ENCODE peak calls at places on chromosomes 4 and X, in five cellular contexts. N is IMR-90, O is HepG2, X is K562, U is H1. V is an unnamed sample.

GRCh38 chrX:11421816-11422528 is 128.8 kb downstream of the AMELX start:
- DNase-seq in N (no peak), U (no peak), X (no peak), O (no peak), V (no peak)

GRCh38 chr4:71377561-71377960 is 38.7 kb downstream of the SLC4A4 start:
- DNase-seq in N (peak; percentile 95), X (no peak), O (no peak), U (no peak), V (peak; percentile 2)

GRCh38 chr4:26051278-26051677 is 137.3 kb downstream of the SMIM20 start:
- DNase-seq in X (no peak), U (no peak), N (no peak), O (no peak), V (no peak)

GRCh38 chr4:7759221-7759620 is 180.4 kb downstream of the AFAP1 start:
- DNase-seq in N (no peak), X (no peak), U (no peak), O (no peak), V (no peak)

GRCh38 chr4:85050736-85051135 is 84.2 kb upstream of the WDFY3 start:
- DNase-seq in N (no peak), X (no peak), O (no peak), U (no peak), V (no peak)

GRCh38 chr4:86640469-86640868 is 46.4 kb downstream of the PTPN13 start:
- DNase-seq in X (no peak), U (no peak), N (peak; percentile 61), O (no peak), V (no peak)

GRCh38 chr4:19478791-19479190 is 772.9 kb upstream of the SLIT2 start:
- DNase-seq in N (peak; percentile 81), O (no peak), X (no peak), U (no peak), V (no peak)

GRCh38 chr4:21012851-21013331 is 312.6 kb downstream of the PACRGL start:
- DNase-seq in O (no peak), U (no peak), X (no peak), N (no peak), V (no peak)

GRCh38 chr4:158884280-158884679 is 115.5 kb downstream of the FNIP2 start:
- DNase-seq in O (no peak), U (no peak), N (no peak), X (no peak), V (no peak)

GRCh38 chrX:10017866-10018265 is 50.7 kb downstream of the CLDN34 start:
- DNase-seq in N (peak; percentile 65), U (no peak), X (no peak), O (peak; percentile 81), V (peak; percentile 72)

GRCh38 chr4:18042754-18043153 is 21.2 kb upstream of the LCORL start:
- DNase-seq in X (no peak), O (no peak), N (no peak), U (no peak), V (no peak)

GRCh38 chrX:47584714-47585113 is 2.5 kb downstream of the TIMP1 start:
- DNase-seq in U (no peak), O (no peak), X (no peak), N (no peak), V (no peak)

GRCh38 chr4:76002176-76002575 is 5.1 kb downstream of the CXCL9 start:
- DNase-seq in O (no peak), U (no peak), N (peak; percentile 26), X (no peak), V (no peak)

GRCh38 chrX:138711399-138712347 is at the start of gene FGF13:
- DNase-seq in X (no peak), U (peak; percentile 60), N (no peak), O (peak; percentile 0), V (peak; percentile 24)

GRCh38 chr4:23022032-23022431 is 329.3 kb downstream of the GBA3 start:
- DNase-seq in O (no peak), X (no peak), N (peak; percentile 9), U (no peak), V (peak; percentile 20)

GRCh38 chrX:13007519-13008188 is 32.7 kb downstream of the TMSB4X start:
- DNase-seq in O (no peak), U (no peak), X (no peak), N (peak; percentile 33), V (no peak)

GRCh38 chr4:66741081-66741480 is 804.2 kb downstream of the CENPC start:
- DNase-seq in N (no peak), O (no peak), U (no peak), X (no peak), V (no peak)

GRCh38 chrX:31353095-31353494 is 281.3 kb upstream of the FTHL17 start:
- DNase-seq in X (no peak), O (no peak), N (peak; percentile 62), U (no peak), V (no peak)

GRCh38 chrX:150306002-150306401 is 57.1 kb upstream of the MAMLD1 start:
- DNase-seq in N (no peak), U (no peak), O (no peak), X (no peak), V (no peak)

GRCh38 chr4:156976147-156976546 is 4.5 kb upstream of the PDGFC start:
- DNase-seq in X (no peak), U (no peak), N (peak; percentile 87), O (no peak), V (no peak)

GRCh38 chr4:1194028-1194900 is 21.9 kb upstream of the SPON2 start:
- DNase-seq in U (peak; percentile 52), N (peak; percentile 49), O (no peak), X (no peak), V (no peak)

GRCh38 chrX:80876877-80877276 is 67.2 kb upstream of the BRWD3 start:
- DNase-seq in N (peak; percentile 44), X (no peak), U (no peak), O (peak; percentile 7), V (peak; percentile 45)

GRCh38 chrX:118824173-118824782 is 654 bp downstream of the ZCCHC12 start:
- DNase-seq in N (no peak), O (no peak), X (peak; percentile 25), U (peak; percentile 50), V (no peak)

GRCh38 chrX:43813319-43813718 is 68.9 kb downstream of the MAOB start:
- DNase-seq in O (no peak), U (no peak), N (no peak), X (no peak), V (no peak)

GRCh38 chr4:12399781-12400180 is 971.1 kb upstream of the HS3ST1 start:
- DNase-seq in U (no peak), X (no peak), O (no peak), N (no peak), V (no peak)

GRCh38 chr4:20520901-20521300 is 179.4 kb upstream of the PACRGL start:
- DNase-seq in U (no peak), X (no peak), N (peak; percentile 62), O (no peak), V (no peak)

GRCh38 chrX:129755779-129756650 is 17.2 kb downstream of the XPNPEP2 start:
- DNase-seq in N (no peak), U (no peak), O (no peak), X (peak; percentile 24), V (no peak)

GRCh38 chr4:8294775-8295174 is 25.2 kb downstream of the HTRA3 start:
- DNase-seq in U (no peak), N (no peak), X (no peak), O (no peak), V (no peak)

GRCh38 chr4:170011921-170012628 is 14.1 kb downstream of the MFAP3L start:
- DNase-seq in U (peak; percentile 23), X (no peak), O (no peak), N (no peak), V (no peak)

GRCh38 chrX:73478961-73479360 is 32.1 kb downstream of the CDX4 start:
- DNase-seq in O (peak; percentile 4), N (no peak), X (no peak), U (no peak), V (no peak)

GRCh38 chrX:110281377-110281776 is 36.5 kb downstream of the AMMECR1 start:
- DNase-seq in U (no peak), X (no peak), O (no peak), N (no peak), V (no peak)

GRCh38 chrX:44915361-44915868 is 42.4 kb downstream of the KDM6A start:
- DNase-seq in U (no peak), O (peak; percentile 92), N (peak; percentile 20), X (no peak), V (no peak)

GRCh38 chr4:25948051-25948450 is 34.0 kb downstream of the SMIM20 start:
- DNase-seq in U (no peak), N (no peak), X (no peak), O (no peak), V (no peak)

GRCh38 chr4:134862116-134862515 is 660.5 kb upstream of the PABPC4L start:
- DNase-seq in N (peak; percentile 1), U (no peak), O (no peak), X (no peak), V (no peak)
- TF ChIP-seq MAFK in N (no peak), U (no peak), O (no peak), X (no peak), V (no peak)

DNA sequence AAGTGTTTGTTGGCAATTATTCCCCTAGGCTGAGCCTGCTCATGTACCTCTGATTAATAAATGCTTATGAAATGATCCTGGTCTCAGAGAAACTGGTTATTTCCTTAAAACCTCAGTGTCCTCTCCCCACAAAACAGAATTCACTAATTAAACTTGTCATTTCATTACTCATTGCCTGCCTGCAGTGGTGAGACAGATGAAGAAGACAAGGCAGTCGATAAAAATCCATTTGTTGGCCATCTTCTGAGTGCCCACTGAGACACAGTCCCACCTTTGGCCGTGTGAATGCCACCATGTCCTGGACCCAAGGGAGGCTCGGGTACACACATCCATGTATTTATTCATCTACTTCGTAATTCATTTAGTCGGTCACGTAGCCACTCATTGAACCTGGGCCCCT is 3.4 kb downstream of the S100P start:
- DNase-seq in U (no peak), O (no peak), N (no peak), X (no peak), V (no peak)
- H3K4me1 ChIP-seq in U (no peaks in the 10 kb centered on the region), O (peaks cover 49% of the 10 kb centered on the region), N (peaks cover 19% of the 10 kb centered on the region), X (peaks cover 40% of the 10 kb centered on the region), V (peaks cover 45% of the 10 kb centered on the region)

GRCh38 chrX:67725471-67725870 is 181.7 kb downstream of the AR start:
- DNase-seq in N (no peak), O (no peak), X (no peak), U (no peak), V (no peak)
- TF ChIP-seq MAFK in N (no peak), O (no peak), X (no peak), U (no peak), V (no peak)

GRCh38 chr4:40575846-40576245 is 53.8 kb downstream of the RBM47 start:
- DNase-seq in U (no peak), O (no peak), X (no peak), N (no peak), V (no peak)
- H3K4me1 ChIP-seq in U (no peaks in the 10 kb centered on the region), O (peaks cover 30% of the 10 kb centered on the region), X (peaks cover 3% of the 10 kb centered on the region), N (peaks cover 9% of the 10 kb centered on the region), V (peaks cover 60% of the 10 kb centered on the region)

GRCh38 chr4:182019148-182019652 is 224.0 kb upstream of the TENM3 start:
- DNase-seq in X (no peak), U (no peak), O (no peak), N (no peak), V (no peak)

GRCh38 chr4:182022899-182023298 is 220.3 kb upstream of the TENM3 start:
- DNase-seq in U (no peak), O (no peak), X (no peak), N (peak; percentile 2), V (no peak)

GRCh38 chr4:182018691-182019090 is 224.5 kb upstream of the TENM3 start:
- DNase-seq in U (no peak), X (no peak), N (no peak), O (no peak), V (no peak)

GRCh38 chr4:182023469-182023868 is 219.7 kb upstream of the TENM3 start:
- DNase-seq in N (no peak), O (no peak), U (no peak), X (no peak), V (no peak)
- TF ChIP-seq MAFK in N (no peak), O (no peak), U (no peak), X (no peak), V (no peak)

GRCh38 chr4:48189731-48190130 is 55.7 kb upstream of the TXK start:
- DNase-seq in O (no peak), X (no peak), U (no peak), N (no peak), V (no peak)
- H3K4me1 ChIP-seq in O (no peaks in the 10 kb centered on the region), X (peaks cover 21% of the 10 kb centered on the region), U (no peaks in the 10 kb centered on the region), N (no peaks in the 10 kb centered on the region), V (no peaks in the 10 kb centered on the region)

V was measured in A549.